ENCODE peak calls at places on chromosomes 6 and 20, in four cellular contexts. One of them, this sample, is unnamed.
A peak's percentile ranks its signal among the peaks of the same experiment; 100 is the strongest.

GRCh38 chr6:85551264-85551663 is 42.4 kb downstream of the SNX14 start:
- DNase-seq in mesendoderm: peak; percentile 52
- DNase-seq in lung: no peak
- DNase-seq in CD8-positive, alpha-beta memory T cell: no peak
- DNase-seq in this sample: no peak

GRCh38 chr20:25547063-25547462 is 38.3 kb downstream of the NINL start:
- DNase-seq in CD8-positive, alpha-beta memory T cell: no peak
- DNase-seq in mesendoderm: no peak
- DNase-seq in lung: no peak
- DNase-seq in this sample: no peak

GRCh38 chr6:150697515-150697914 is 97.8 kb downstream of the PLEKHG1 start:
- DNase-seq in mesendoderm: no peak
- DNase-seq in lung: no peak
- DNase-seq in CD8-positive, alpha-beta memory T cell: no peak
- DNase-seq in this sample: no peak

GRCh38 chr6:63649269-63649668 is 13.7 kb downstream of the PHF3 start:
- DNase-seq in mesendoderm: no peak
- DNase-seq in lung: no peak
- DNase-seq in CD8-positive, alpha-beta memory T cell: no peak
- DNase-seq in this sample: no peak

GRCh38 chr6:70520575-70520974 is 46.2 kb upstream of the SDHAF4 start:
- DNase-seq in CD8-positive, alpha-beta memory T cell: peak; percentile 11
- DNase-seq in mesendoderm: peak; percentile 16
- DNase-seq in lung: no peak
- DNase-seq in this sample: no peak

GRCh38 chr6:145844933-145845531 is 30.4 kb upstream of the FBXO30 start:
- DNase-seq in lung: no peak
- DNase-seq in mesendoderm: no peak
- DNase-seq in CD8-positive, alpha-beta memory T cell: no peak
- DNase-seq in this sample: no peak

GRCh38 chr6:25137497-25137896 is 141.7 kb upstream of the CARMIL1 start:
- DNase-seq in lung: no peak
- DNase-seq in CD8-positive, alpha-beta memory T cell: peak; percentile 9
- DNase-seq in mesendoderm: no peak
- DNase-seq in this sample: no peak

GRCh38 chr6:24931752-24932691 is 3.7 kb downstream of the RIPOR2 start:
- DNase-seq in mesendoderm: no peak
- DNase-seq in lung: no peak
- DNase-seq in CD8-positive, alpha-beta memory T cell: peak; percentile 47
- DNase-seq in this sample: no peak

GRCh38 chr6:75882734-75883133 is 133.7 kb downstream of the MYO6 start:
- DNase-seq in CD8-positive, alpha-beta memory T cell: no peak
- DNase-seq in lung: no peak
- DNase-seq in mesendoderm: no peak
- DNase-seq in this sample: no peak

GRCh38 chr6:13911337-13911736 is 13.4 kb upstream of the RNF182 start:
- DNase-seq in mesendoderm: no peak
- DNase-seq in CD8-positive, alpha-beta memory T cell: no peak
- DNase-seq in lung: no peak
- DNase-seq in this sample: no peak

GRCh38 chr6:54847799-54848597 is 1.4 kb downstream of the FAM83B start:
- DNase-seq in lung: no peak
- DNase-seq in mesendoderm: peak; percentile 30
- DNase-seq in CD8-positive, alpha-beta memory T cell: no peak
- DNase-seq in this sample: no peak

GRCh38 chr6:57216235-57217101 is 5.6 kb downstream of the RAB23 start:
- DNase-seq in CD8-positive, alpha-beta memory T cell: no peak
- DNase-seq in lung: no peak
- DNase-seq in mesendoderm: no peak
- DNase-seq in this sample: peak; percentile 53

GRCh38 chr20:4581838-4582237 is 139.9 kb upstream of the PRND start:
- DNase-seq in CD8-positive, alpha-beta memory T cell: no peak
- DNase-seq in mesendoderm: peak; percentile 25
- DNase-seq in lung: no peak
- DNase-seq in this sample: no peak

GRCh38 chr6:109118955-109119354 is 23.6 kb downstream of the CEP57L1 start:
- DNase-seq in CD8-positive, alpha-beta memory T cell: no peak
- DNase-seq in lung: no peak
- DNase-seq in mesendoderm: no peak
- DNase-seq in this sample: no peak

GRCh38 chr6:157845493-157846259 is 22.6 kb downstream of the SNX9 start:
- DNase-seq in CD8-positive, alpha-beta memory T cell: no peak
- DNase-seq in mesendoderm: no peak
- DNase-seq in lung: no peak
- DNase-seq in this sample: no peak
- H3K4me1 ChIP-seq in CD8-positive, alpha-beta memory T cell: peaks cover 32% of the 10 kb centered on the region
- H3K4me1 ChIP-seq in mesendoderm: peaks cover 10% of the 10 kb centered on the region
- H3K4me1 ChIP-seq in lung: peaks cover 35% of the 10 kb centered on the region
- H3K4me1 ChIP-seq in this sample: peaks cover 21% of the 10 kb centered on the region

GRCh38 chr6:161961796-161962195 is 687.9 kb upstream of the AGPAT4 start:
- DNase-seq in lung: no peak
- DNase-seq in mesendoderm: no peak
- DNase-seq in CD8-positive, alpha-beta memory T cell: no peak
- DNase-seq in this sample: no peak

GRCh38 chr6:161963181-161963580 is 689.3 kb upstream of the AGPAT4 start:
- DNase-seq in CD8-positive, alpha-beta memory T cell: no peak
- DNase-seq in lung: no peak
- DNase-seq in mesendoderm: no peak
- DNase-seq in this sample: no peak

GRCh38 chr6:161963634-161964244 is 689.9 kb upstream of the AGPAT4 start:
- DNase-seq in CD8-positive, alpha-beta memory T cell: no peak
- DNase-seq in mesendoderm: no peak
- DNase-seq in lung: no peak
- DNase-seq in this sample: no peak

GRCh38 chr6:161959072-161959471 is 685.2 kb upstream of the AGPAT4 start:
- DNase-seq in mesendoderm: no peak
- DNase-seq in CD8-positive, alpha-beta memory T cell: no peak
- DNase-seq in lung: no peak
- DNase-seq in this sample: no peak

GRCh38 chr6:161961046-161961445 is 687.2 kb upstream of the AGPAT4 start:
- DNase-seq in CD8-positive, alpha-beta memory T cell: no peak
- DNase-seq in mesendoderm: no peak
- DNase-seq in lung: no peak
- DNase-seq in this sample: no peak
- H3K36me3 ChIP-seq in CD8-positive, alpha-beta memory T cell: no peaks in the 10 kb centered on the region
- H3K36me3 ChIP-seq in mesendoderm: no peaks in the 10 kb centered on the region
- H3K36me3 ChIP-seq in lung: no peaks in the 10 kb centered on the region
- H3K36me3 ChIP-seq in this sample: no peaks in the 10 kb centered on the region

GRCh38 chr20:41005361-41005729 is 23.3 kb upstream of the TOP1 start:
- DNase-seq in CD8-positive, alpha-beta memory T cell: no peak
- DNase-seq in mesendoderm: no peak
- DNase-seq in lung: peak; percentile 87
- DNase-seq in this sample: peak; percentile 87
- H3K4me1 ChIP-seq in CD8-positive, alpha-beta memory T cell: peaks cover 26% of the 10 kb centered on the region
- H3K4me1 ChIP-seq in mesendoderm: peaks cover 6% of the 10 kb centered on the region
- H3K4me1 ChIP-seq in lung: peaks cover 9% of the 10 kb centered on the region
- H3K4me1 ChIP-seq in this sample: peaks cover 47% of the 10 kb centered on the region

GRCh38 chr6:36525346-36525745 is 21.9 kb downstream of the STK38 start:
- DNase-seq in mesendoderm: no peak
- DNase-seq in lung: no peak
- DNase-seq in CD8-positive, alpha-beta memory T cell: no peak
- DNase-seq in this sample: no peak

GRCh38 chr6:36523451-36523850 is 23.8 kb downstream of the STK38 start:
- DNase-seq in CD8-positive, alpha-beta memory T cell: no peak
- DNase-seq in mesendoderm: no peak
- DNase-seq in lung: no peak
- DNase-seq in this sample: no peak

GRCh38 chr6:36526066-36526465 is 21.2 kb downstream of the STK38 start:
- DNase-seq in mesendoderm: no peak
- DNase-seq in CD8-positive, alpha-beta memory T cell: no peak
- DNase-seq in lung: no peak
- DNase-seq in this sample: no peak

GRCh38 chr6:36523936-36524499 is 23.3 kb downstream of the STK38 start:
- DNase-seq in lung: no peak
- DNase-seq in mesendoderm: no peak
- DNase-seq in CD8-positive, alpha-beta memory T cell: no peak
- DNase-seq in this sample: no peak

GRCh38 chr6:36524871-36525270 is 22.4 kb downstream of the STK38 start:
- DNase-seq in CD8-positive, alpha-beta memory T cell: no peak
- DNase-seq in lung: no peak
- DNase-seq in mesendoderm: no peak
- DNase-seq in this sample: no peak
- H3K36me3 ChIP-seq in CD8-positive, alpha-beta memory T cell: peaks cover 60% of the 10 kb centered on the region
- H3K36me3 ChIP-seq in lung: peaks cover 37% of the 10 kb centered on the region
- H3K36me3 ChIP-seq in mesendoderm: no peaks in the 10 kb centered on the region
- H3K36me3 ChIP-seq in this sample: no peaks in the 10 kb centered on the region

DNA sequence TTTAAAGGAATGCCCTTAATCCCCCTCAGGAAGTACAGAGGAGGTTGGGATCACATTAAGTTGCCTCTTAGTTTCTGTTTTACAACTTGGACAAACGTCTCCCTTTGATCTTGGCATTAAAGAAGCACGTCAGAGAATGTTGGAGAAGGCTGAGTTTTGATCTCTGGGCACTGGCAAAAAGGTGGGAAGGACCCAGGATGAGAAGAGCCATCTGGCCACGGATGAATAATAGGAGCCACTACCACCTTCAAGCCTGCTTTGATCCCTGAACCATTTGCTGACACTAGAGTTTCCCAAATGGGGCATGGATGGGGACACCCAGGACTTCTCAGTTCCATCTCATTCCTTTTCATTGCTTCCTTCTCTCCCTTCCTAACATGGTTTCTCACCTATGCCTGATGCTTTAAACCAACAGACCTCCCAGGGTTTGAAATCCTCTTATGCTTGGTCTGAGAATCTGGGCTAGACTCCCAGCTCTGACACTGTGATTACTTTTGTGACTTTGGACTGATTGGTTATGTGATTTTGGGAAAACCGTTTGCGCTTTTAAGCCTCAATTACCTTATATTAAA is 5.8 kb downstream of the TM9SF4 start:
- DNase-seq in lung: no peak
- DNase-seq in mesendoderm: peak; percentile 14
- DNase-seq in CD8-positive, alpha-beta memory T cell: no peak
- DNase-seq in this sample: no peak
- H3K4me1 ChIP-seq in lung: peaks cover 20% of the 10 kb centered on the region
- H3K4me1 ChIP-seq in mesendoderm: peaks cover 2% of the 10 kb centered on the region
- H3K4me1 ChIP-seq in CD8-positive, alpha-beta memory T cell: peaks cover 16% of the 10 kb centered on the region
- H3K4me1 ChIP-seq in this sample: peaks cover 65% of the 10 kb centered on the region

DNA sequence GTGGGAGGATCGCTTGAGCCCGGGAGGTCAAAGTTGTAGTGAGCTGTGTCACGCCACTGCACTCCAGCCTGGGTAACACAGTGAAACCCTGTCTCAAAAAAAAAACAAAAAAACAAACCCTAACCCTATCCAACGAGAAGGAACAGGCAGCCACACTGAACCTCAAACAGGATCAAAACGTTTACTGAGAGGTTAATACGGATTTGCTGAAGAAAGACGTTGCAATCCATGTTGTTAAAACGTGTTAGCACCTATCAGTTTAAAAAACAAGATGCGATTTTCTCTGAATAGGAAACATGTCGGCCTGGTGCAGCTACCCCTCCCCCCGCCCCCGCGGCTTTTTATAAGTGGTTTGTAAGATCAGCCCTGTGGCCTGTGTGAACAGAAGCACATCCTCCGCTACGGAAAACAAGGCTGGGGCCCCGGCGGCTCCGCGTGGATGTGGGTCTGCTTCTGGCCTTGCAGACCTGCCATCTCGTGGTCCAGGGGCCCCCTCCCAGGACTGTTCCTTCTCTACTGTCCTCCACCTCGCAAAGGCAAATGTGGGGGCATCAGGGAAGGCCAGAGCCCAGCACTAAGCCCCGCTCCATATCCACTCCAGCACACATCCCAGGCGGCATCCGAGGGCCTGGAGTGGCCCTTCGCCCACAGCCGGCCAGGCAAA is 11.4 kb downstream of the SLC2A4RG start:
- DNase-seq in lung: no peak
- DNase-seq in mesendoderm: no peak
- DNase-seq in CD8-positive, alpha-beta memory T cell: peak; percentile 61
- DNase-seq in this sample: no peak
- H3K36me3 ChIP-seq in lung: no peaks in the 10 kb centered on the region
- H3K36me3 ChIP-seq in mesendoderm: no peaks in the 10 kb centered on the region
- H3K36me3 ChIP-seq in CD8-positive, alpha-beta memory T cell: no peaks in the 10 kb centered on the region
- H3K36me3 ChIP-seq in this sample: no peaks in the 10 kb centered on the region